ENCODE peak calls at places on chromosome 18, in eight cellular contexts. Z, C, E, R, P, Y, I and X are unnamed samples.

GRCh38 chr18:36655894-36656293 is 172.9 kb downstream of the TPGS2 start:
- DNase-seq in E (no peak), P (no peak), C (no peak), Y (no peak), Z (no peak), I (no peak), R (no peak), X (no peak)

GRCh38 chr18:172361-172760 is 14.0 kb downstream of the USP14 start:
- DNase-seq in R (no peak), Y (no peak), Z (no peak), C (no peak), P (no peak), I (no peak), E (no peak), X (no peak)

GRCh38 chr18:39624934-39625333 is 2059.3 kb upstream of the CELF4 start:
- DNase-seq in I (no peak), Z (peak), R (peak), Y (peak), P (no peak), C (peak), E (no peak), X (peak)

GRCh38 chr18:76446746-76447267 is 48.2 kb downstream of the ZNF516 start:
- DNase-seq in C (no peak), I (no peak), Z (no peak), P (no peak), Y (no peak), E (no peak), R (no peak), X (no peak)

GRCh38 chr18:26462304-26462703 is 86.0 kb downstream of the KCTD1 start:
- DNase-seq in R (no peak), C (no peak), Z (no peak), E (no peak), P (no peak), I (no peak), Y (no peak), X (no peak)

GRCh38 chr18:73943763-73944162 is 203.9 kb downstream of the FBXO15 start:
- DNase-seq in Z (no peak), R (no peak), E (no peak), I (no peak), Y (no peak), C (no peak), P (no peak), X (no peak)

GRCh38 chr18:13629841-13630747 is 96.3 kb downstream of the FAM210A start:
- DNase-seq in R (peak), E (no peak), Z (peak), P (peak), I (peak), Y (peak), C (peak), X (peak)

GRCh38 chr18:76514573-76514972 is 19.5 kb upstream of the ZNF516 start:
- DNase-seq in I (no peak), E (no peak), Z (no peak), R (no peak), P (no peak), Y (no peak), C (no peak), X (no peak)

GRCh38 chr18:49582579-49582978 is 20.7 kb downstream of the LIPG start:
- DNase-seq in P (no peak), Z (no peak), I (no peak), R (peak), C (no peak), E (no peak), Y (no peak), X (peak)